ENCODE peak calls at places on chromosome 15, in five cellular contexts. One of them, this sample, is unnamed.

GRCh38 chr15:99466701-99467337 is 99.0 kb upstream of the MEF2A start:
- DNase-seq in HepG2: no peak
- DNase-seq in fibroblast of lung: no peak
- DNase-seq in left lung: no peak
- DNase-seq in mammary epithelial cell: no peak
- DNase-seq in this sample: no peak

GRCh38 chr15:67331676-67332075 is 77.1 kb downstream of the IQCH start:
- DNase-seq in HepG2: no peak
- DNase-seq in fibroblast of lung: peak; percentile 51
- DNase-seq in left lung: no peak
- DNase-seq in mammary epithelial cell: no peak
- DNase-seq in this sample: no peak

GRCh38 chr15:64045774-64046346 is 425 bp downstream of the DAPK2 start:
- DNase-seq in HepG2: no peak
- DNase-seq in fibroblast of lung: no peak
- DNase-seq in left lung: no peak
- DNase-seq in mammary epithelial cell: no peak
- DNase-seq in this sample: no peak

GRCh38 chr15:52496776-52497470 is 31.8 kb downstream of the MYO5A start:
- DNase-seq in HepG2: no peak
- DNase-seq in fibroblast of lung: peak; percentile 46
- DNase-seq in left lung: no peak
- DNase-seq in mammary epithelial cell: peak; percentile 86
- DNase-seq in this sample: peak; percentile 91

GRCh38 chr15:48858401-48858800 is 19.5 kb upstream of the EID1 start:
- DNase-seq in HepG2: no peak
- DNase-seq in fibroblast of lung: peak; percentile 62
- DNase-seq in left lung: no peak
- DNase-seq in mammary epithelial cell: peak; percentile 35
- DNase-seq in this sample: peak; percentile 61

GRCh38 chr15:85089929-85090597 is 108.4 kb downstream of the PDE8A start:
- DNase-seq in HepG2: no peak
- DNase-seq in fibroblast of lung: no peak
- DNase-seq in left lung: no peak
- DNase-seq in mammary epithelial cell: no peak
- DNase-seq in this sample: no peak

GRCh38 chr15:52651868-52652267 is 27.3 kb downstream of the ATOSA start:
- DNase-seq in HepG2: peak; percentile 80
- DNase-seq in fibroblast of lung: peak; percentile 93
- DNase-seq in left lung: no peak
- DNase-seq in mammary epithelial cell: peak; percentile 85
- DNase-seq in this sample: peak; percentile 87

GRCh38 chr15:99452728-99453643 is 112.8 kb upstream of the MEF2A start:
- DNase-seq in HepG2: peak; percentile 30
- DNase-seq in fibroblast of lung: peak; percentile 58
- DNase-seq in left lung: peak; percentile 93
- DNase-seq in mammary epithelial cell: no peak
- DNase-seq in this sample: no peak

GRCh38 chr15:98160236-98160635 is 199.7 kb downstream of the ARRDC4 start:
- DNase-seq in HepG2: no peak
- DNase-seq in fibroblast of lung: no peak
- DNase-seq in left lung: no peak
- DNase-seq in mammary epithelial cell: no peak
- DNase-seq in this sample: no peak

GRCh38 chr15:36661042-36661441 is 81.6 kb downstream of the CDIN1 start:
- DNase-seq in HepG2: no peak
- DNase-seq in fibroblast of lung: no peak
- DNase-seq in left lung: no peak
- DNase-seq in mammary epithelial cell: no peak
- DNase-seq in this sample: no peak

GRCh38 chr15:62067448-62068044 is 769 bp downstream of the C2CD4A start:
- DNase-seq in HepG2: no peak
- DNase-seq in fibroblast of lung: no peak
- DNase-seq in left lung: peak; percentile 80
- DNase-seq in mammary epithelial cell: peak; percentile 19
- DNase-seq in this sample: no peak

GRCh38 chr15:66707310-66708160 is 5.5 kb downstream of the SMAD6 start:
- DNase-seq in HepG2: peak; percentile 47
- DNase-seq in fibroblast of lung: peak; percentile 61
- DNase-seq in left lung: peak; percentile 79
- DNase-seq in mammary epithelial cell: no peak
- DNase-seq in this sample: no peak

GRCh38 chr15:63277893-63278505 is 594 bp downstream of the APH1B start:
- DNase-seq in HepG2: no peak
- DNase-seq in fibroblast of lung: no peak
- DNase-seq in left lung: no peak
- DNase-seq in mammary epithelial cell: peak; percentile 27
- DNase-seq in this sample: peak; percentile 26

GRCh38 chr15:48010321-48010720 is 110.5 kb upstream of the SLC24A5 start:
- DNase-seq in HepG2: no peak
- DNase-seq in fibroblast of lung: no peak
- DNase-seq in left lung: no peak
- DNase-seq in mammary epithelial cell: no peak
- DNase-seq in this sample: no peak

GRCh38 chr15:93026359-93026758 is 62.7 kb downstream of the RGMA start:
- DNase-seq in HepG2: no peak
- DNase-seq in fibroblast of lung: no peak
- DNase-seq in left lung: no peak
- DNase-seq in mammary epithelial cell: no peak
- DNase-seq in this sample: no peak
- TF ChIP-seq CTCF in HepG2: no peak
- TF ChIP-seq CTCF in fibroblast of lung: no peak
- TF ChIP-seq CTCF in left lung: no peak
- TF ChIP-seq CTCF in mammary epithelial cell: no peak
- TF ChIP-seq CTCF in this sample: no peak

GRCh38 chr15:94592495-94592894 is 361.1 kb downstream of the MCTP2 start:
- DNase-seq in HepG2: no peak
- DNase-seq in fibroblast of lung: no peak
- DNase-seq in left lung: no peak
- DNase-seq in mammary epithelial cell: no peak
- DNase-seq in this sample: no peak

GRCh38 chr15:94600496-94600895 is 369.1 kb downstream of the MCTP2 start:
- DNase-seq in HepG2: no peak
- DNase-seq in fibroblast of lung: no peak
- DNase-seq in left lung: no peak
- DNase-seq in mammary epithelial cell: no peak
- DNase-seq in this sample: no peak

GRCh38 chr15:94596707-94597106 is 365.3 kb downstream of the MCTP2 start:
- DNase-seq in HepG2: no peak
- DNase-seq in fibroblast of lung: no peak
- DNase-seq in left lung: no peak
- DNase-seq in mammary epithelial cell: no peak
- DNase-seq in this sample: no peak
- H3K27me3 ChIP-seq in HepG2: no peaks in the 10 kb centered on the region
- H3K27me3 ChIP-seq in fibroblast of lung: no peaks in the 10 kb centered on the region
- H3K27me3 ChIP-seq in left lung: peaks cover 6% of the 10 kb centered on the region
- H3K27me3 ChIP-seq in mammary epithelial cell: no peaks in the 10 kb centered on the region
- H3K27me3 ChIP-seq in this sample: no peaks in the 10 kb centered on the region

DNA sequence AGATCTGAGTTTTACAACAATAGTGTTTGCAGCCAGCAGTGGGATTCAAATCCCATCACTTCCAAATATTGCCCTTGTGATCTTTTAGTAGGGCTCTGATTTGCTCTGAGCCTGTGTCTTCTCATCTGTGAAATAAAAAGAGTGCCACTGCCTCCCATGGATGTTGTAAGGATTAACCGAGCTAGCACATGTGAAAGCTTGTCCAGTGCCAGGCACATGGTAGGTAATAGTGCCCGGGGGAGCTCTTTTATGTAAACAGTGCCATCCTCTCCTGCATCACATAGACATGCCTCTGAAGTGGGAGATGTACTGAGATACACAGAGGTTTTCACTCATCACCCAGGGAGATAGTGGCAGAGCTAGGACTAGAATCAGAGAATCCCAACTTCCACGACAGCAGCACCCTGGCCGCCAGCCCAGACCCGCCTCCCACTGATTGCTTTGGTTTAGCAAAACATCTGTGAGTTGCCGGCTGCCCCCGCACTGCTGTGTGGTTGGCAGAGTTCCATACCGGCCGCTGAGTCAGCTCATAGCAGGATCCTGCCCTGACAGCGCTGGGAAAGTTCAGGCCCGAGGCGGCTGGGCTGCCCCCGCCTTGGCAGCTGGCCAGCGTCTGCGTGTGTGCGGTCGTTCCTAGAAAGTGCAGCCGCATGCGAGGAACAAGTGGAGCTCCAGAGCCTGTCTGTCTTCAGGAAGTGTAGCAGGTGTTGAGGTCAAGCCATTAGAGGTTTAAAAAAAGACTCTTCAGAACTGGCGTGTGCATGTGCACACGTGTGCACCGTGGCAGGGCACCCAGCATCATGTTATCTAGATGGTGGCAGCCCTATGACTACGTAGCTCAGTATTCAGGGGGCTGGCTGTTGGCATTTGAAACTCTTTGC is 5.0 kb downstream of the ARID3B start:
- DNase-seq in HepG2: peak; percentile 93
- DNase-seq in fibroblast of lung: peak; percentile 100
- DNase-seq in left lung: peak; percentile 97
- DNase-seq in mammary epithelial cell: peak; percentile 99
- DNase-seq in this sample: peak; percentile 97
- H3K4me3 ChIP-seq in HepG2: no peak overlapping the region
- H3K4me3 ChIP-seq in fibroblast of lung: no peak overlapping the region
- H3K4me3 ChIP-seq in left lung: no peak overlapping the region
- H3K4me3 ChIP-seq in mammary epithelial cell: no peak overlapping the region
- H3K4me3 ChIP-seq in this sample: no peak overlapping the region

GRCh38 chr15:72176155-72176554 is 21.4 kb downstream of the GRAMD2A start:
- DNase-seq in HepG2: no peak
- DNase-seq in fibroblast of lung: no peak
- DNase-seq in left lung: no peak
- DNase-seq in mammary epithelial cell: no peak
- DNase-seq in this sample: no peak
- TF ChIP-seq CTCF in HepG2: no peak
- TF ChIP-seq CTCF in fibroblast of lung: no peak
- TF ChIP-seq CTCF in left lung: no peak
- TF ChIP-seq CTCF in mammary epithelial cell: no peak
- TF ChIP-seq CTCF in this sample: no peak

GRCh38 chr15:88605507-88606436 is 15.4 kb upstream of the AEN start:
- DNase-seq in HepG2: no peak
- DNase-seq in fibroblast of lung: peak; percentile 32
- DNase-seq in left lung: peak; percentile 80
- DNase-seq in mammary epithelial cell: peak; percentile 20
- DNase-seq in this sample: no peak
- H3K27me3 ChIP-seq in HepG2: peaks cover 6% of the 10 kb centered on the region
- H3K27me3 ChIP-seq in fibroblast of lung: peaks cover 34% of the 10 kb centered on the region
- H3K27me3 ChIP-seq in left lung: peaks cover 67% of the 10 kb centered on the region
- H3K27me3 ChIP-seq in mammary epithelial cell: peaks cover 40% of the 10 kb centered on the region
- H3K27me3 ChIP-seq in this sample: peaks cover 31% of the 10 kb centered on the region

GRCh38 chr15:101121511-101122090 is 130.2 kb downstream of the CHSY1 start:
- DNase-seq in HepG2: no peak
- DNase-seq in fibroblast of lung: peak; percentile 81
- DNase-seq in left lung: peak; percentile 94
- DNase-seq in mammary epithelial cell: peak; percentile 14
- DNase-seq in this sample: no peak
- H3K4me3 ChIP-seq in HepG2: peak overlapping the region; percentile 58
- H3K4me3 ChIP-seq in fibroblast of lung: no peak overlapping the region
- H3K4me3 ChIP-seq in left lung: peak overlapping the region; percentile 31
- H3K4me3 ChIP-seq in mammary epithelial cell: no peak overlapping the region
- H3K4me3 ChIP-seq in this sample: no peak overlapping the region

DNA sequence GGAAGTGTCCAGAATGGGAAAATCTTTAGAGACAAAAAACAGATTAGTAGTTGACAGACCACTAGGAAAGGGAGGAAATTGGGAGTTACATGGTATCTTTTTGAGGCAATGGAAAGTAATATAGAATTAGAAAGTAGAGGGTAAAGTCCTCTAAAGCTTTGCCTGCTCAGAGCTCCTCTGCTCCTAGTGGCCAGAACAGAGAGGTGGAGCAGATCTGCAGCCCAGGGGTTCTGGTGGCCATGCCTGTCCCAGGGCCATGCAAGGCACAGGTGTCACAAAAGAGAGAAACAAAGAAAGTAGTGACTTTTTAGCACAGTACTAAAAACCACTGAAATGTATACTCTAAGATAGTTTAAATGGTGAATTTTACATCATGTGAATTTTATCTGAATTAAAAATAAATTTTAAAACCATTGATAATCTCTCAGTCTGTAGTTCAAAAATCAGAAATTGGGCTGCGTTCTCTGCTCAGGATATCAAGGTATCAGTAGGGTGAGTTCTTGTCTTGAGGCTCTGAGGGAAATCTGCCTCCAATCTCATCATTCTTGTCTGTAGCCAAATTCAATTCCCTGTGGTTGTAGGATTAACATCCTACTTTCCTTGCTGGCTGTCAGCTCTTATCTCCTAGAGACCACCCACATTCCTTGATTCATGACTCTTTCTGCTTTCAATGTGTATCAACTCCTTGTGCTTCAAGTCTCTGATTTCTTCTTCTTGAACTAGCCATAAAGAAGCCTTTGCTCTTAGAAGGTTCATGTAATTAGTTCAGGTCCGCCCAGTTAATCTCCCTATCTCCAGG is 23.6 kb downstream of the PYGO1 start:
- DNase-seq in HepG2: no peak
- DNase-seq in fibroblast of lung: no peak
- DNase-seq in left lung: no peak
- DNase-seq in mammary epithelial cell: no peak
- DNase-seq in this sample: no peak
- TF ChIP-seq CTCF in HepG2: peak; percentile 7
- TF ChIP-seq CTCF in fibroblast of lung: no peak
- TF ChIP-seq CTCF in left lung: no peak
- TF ChIP-seq CTCF in mammary epithelial cell: no peak
- TF ChIP-seq CTCF in this sample: no peak

DNA sequence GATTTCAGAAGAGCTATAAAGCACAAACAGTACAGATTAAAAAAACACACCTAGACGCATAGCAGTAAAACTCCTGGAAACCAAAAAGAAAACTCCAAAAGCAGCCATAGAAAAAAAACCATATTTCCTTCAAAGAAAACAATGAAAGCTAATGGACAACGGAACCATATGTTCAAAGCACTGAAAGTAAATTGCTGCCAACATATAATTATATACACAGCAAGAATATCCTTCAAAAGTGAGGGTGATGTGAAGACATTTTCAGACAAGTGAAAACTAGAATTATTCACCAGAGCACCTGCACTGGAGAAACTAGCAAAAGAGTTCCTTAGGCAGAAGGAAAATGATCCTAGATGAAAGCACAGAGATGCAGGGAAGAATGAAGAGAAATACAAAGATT is 58.2 kb upstream of the PCSK6 start:
- DNase-seq in HepG2: no peak
- DNase-seq in fibroblast of lung: no peak
- DNase-seq in left lung: no peak
- DNase-seq in mammary epithelial cell: no peak
- DNase-seq in this sample: no peak
- H3K27me3 ChIP-seq in HepG2: peaks cover 2% of the 10 kb centered on the region
- H3K27me3 ChIP-seq in fibroblast of lung: no peaks in the 10 kb centered on the region
- H3K27me3 ChIP-seq in left lung: peaks cover 16% of the 10 kb centered on the region
- H3K27me3 ChIP-seq in mammary epithelial cell: peaks cover 5% of the 10 kb centered on the region
- H3K27me3 ChIP-seq in this sample: peaks cover 2% of the 10 kb centered on the region

This sample was measured in bronchial epithelial cell.